ENCODE peak calls at places on chromosomes 13 and 19, in five cellular contexts. P is mucosa of descending colon, H is stomach, N is adrenal gland, L is breast epithelium. O is an unnamed sample.
A peak's percentile ranks its signal among the peaks of the same experiment; 100 is the strongest.

GRCh38 chr13:32051156-32051555 is 19.6 kb downstream of the FRY start:
- DNase-seq in P (no peak), H (no peak), N (no peak), L (no peak), O (no peak)

GRCh38 chr13:62387642-62388041 is 972.0 kb upstream of the PCDH20 start:
- DNase-seq in P (no peak), H (no peak), N (no peak), L (no peak), O (no peak)

GRCh38 chr13:25032160-25032559 is 63.8 kb upstream of the PABPC3 start:
- DNase-seq in P (no peak), H (no peak), N (no peak), L (no peak), O (no peak)

GRCh38 chr13:25372275-25373081 is 704 bp downstream of the ATP8A2 start:
- DNase-seq in P (no peak), H (no peak), N (no peak), L (no peak), O (no peak)

GRCh38 chr13:113406321-113407102 is 42.6 kb upstream of the GRTP1 start:
- DNase-seq in P (no peak), H (no peak), N (no peak), L (no peak), O (no peak)

GRCh38 chr19:3204646-3205275 is 19.0 kb downstream of the NCLN start:
- DNase-seq in P (no peak), H (no peak), N (no peak), L (no peak), O (no peak)

GRCh38 chr19:6204866-6205723 is 69.6 kb downstream of the ACSBG2 start:
- DNase-seq in P (no peak), H (no peak), N (no peak), L (no peak), O (no peak)

GRCh38 chr19:8377598-8377997 is 12.6 kb upstream of the RAB11B start:
- DNase-seq in P (no peak), H (no peak), N (no peak), L (no peak), O (no peak)

GRCh38 chr19:3609779-3610719 is 3.4 kb upstream of the TBXA2R start:
- DNase-seq in P (no peak), H (no peak), N (no peak), L (no peak), O (no peak)

GRCh38 chr13:43469791-43470190 is 317.0 kb downstream of the ENOX1 start:
- DNase-seq in P (no peak), H (no peak), N (no peak), L (no peak), O (no peak)

GRCh38 chr13:103883152-103883551 is 816.9 kb upstream of the SLC10A2 start:
- DNase-seq in P (peak; percentile 56), H (peak; percentile 68), N (peak; percentile 89), L (peak; percentile 87), O (peak; percentile 33)

GRCh38 chr13:32669030-32669646 is 82.9 kb downstream of the PDS5B start:
- DNase-seq in P (no peak), H (no peak), N (no peak), L (no peak), O (no peak)

GRCh38 chr13:84192125-84192524 is 309.9 kb upstream of the SLITRK1 start:
- DNase-seq in P (no peak), H (no peak), N (no peak), L (no peak), O (no peak)

GRCh38 chr19:54521022-54521859 is 18.6 kb downstream of the LAIR2 start:
- DNase-seq in P (no peak), H (no peak), N (no peak), L (no peak), O (no peak)

GRCh38 chr19:13987101-13987890 is 18.8 kb downstream of the RFX1 start:
- DNase-seq in P (no peak), H (peak; percentile 45), N (peak; percentile 71), L (no peak), O (no peak)

GRCh38 chr19:10864538-10864899 is 6.8 kb upstream of the CARM1 start:
- DNase-seq in P (peak; percentile 86), H (peak; percentile 90), N (peak; percentile 87), L (peak; percentile 64), O (peak; percentile 92)

GRCh38 chr13:21013682-21014038 is 47.7 kb downstream of the LATS2 start:
- DNase-seq in P (no peak), H (no peak), N (no peak), L (no peak), O (no peak)

GRCh38 chr19:2095338-2095938 is 688 bp downstream of the MOB3A start:
- DNase-seq in P (peak; percentile 77), H (no peak), N (no peak), L (no peak), O (no peak)

GRCh38 chr13:27226991-27227390 is 24.4 kb upstream of the RPL21 start:
- DNase-seq in P (no peak), H (no peak), N (no peak), L (no peak), O (no peak)

GRCh38 chr13:106464076-106464475 is 71.4 kb downstream of the EFNB2 start:
- DNase-seq in P (no peak), H (no peak), N (no peak), L (no peak), O (no peak)

GRCh38 chr19:10929402-10929794 is 787 bp downstream of the TIMM29 start:
- DNase-seq in P (no peak), H (no peak), N (no peak), L (no peak), O (peak; percentile 43)

GRCh38 chr13:73536865-73537264 is 478.1 kb downstream of the KLF5 start:
- DNase-seq in P (no peak), H (no peak), N (no peak), L (no peak), O (no peak)

GRCh38 chr13:30552567-30552966 is 65.2 kb upstream of the USPL1 start:
- DNase-seq in P (no peak), H (no peak), N (no peak), L (no peak), O (no peak)

GRCh38 chr19:38669532-38669931 is 22.1 kb downstream of the ACTN4 start:
- DNase-seq in P (no peak), H (no peak), N (no peak), L (no peak), O (no peak)

GRCh38 chr13:34942732-34943674 is 933 bp downstream of the NBEA start:
- DNase-seq in P (peak; percentile 50), H (peak; percentile 44), N (peak; percentile 49), L (no peak), O (peak; percentile 27)

GRCh38 chr13:43298799-43299198 is 275.4 kb downstream of the DNAJC15 start:
- DNase-seq in P (no peak), H (no peak), N (no peak), L (no peak), O (no peak)

GRCh38 chr13:39232999-39233398 is 194.7 kb downstream of the NHLRC3 start:
- DNase-seq in P (no peak), H (no peak), N (no peak), L (no peak), O (no peak)

GRCh38 chr13:39232401-39232980 is 194.2 kb downstream of the NHLRC3 start:
- DNase-seq in P (no peak), H (no peak), N (no peak), L (no peak), O (no peak)
- H3K4me1 ChIP-seq in P (no peaks in the 10 kb centered on the region), H (no peaks in the 10 kb centered on the region), N (no peaks in the 10 kb centered on the region), L (no peaks in the 10 kb centered on the region), O (no peaks in the 10 kb centered on the region)

GRCh38 chr19:31418692-31419430 is 69.6 kb upstream of the TSHZ3 start:
- DNase-seq in P (no peak), H (no peak), N (no peak), L (no peak), O (no peak)
- H3K4me1 ChIP-seq in P (no peaks in the 10 kb centered on the region), H (no peaks in the 10 kb centered on the region), N (no peaks in the 10 kb centered on the region), L (no peaks in the 10 kb centered on the region), O (no peaks in the 10 kb centered on the region)

GRCh38 chr19:34278783-34279182 is 24.4 kb downstream of the GARRE1 start:
- DNase-seq in P (no peak), H (no peak), N (no peak), L (no peak), O (no peak)
- H3K4me1 ChIP-seq in P (no peaks in the 10 kb centered on the region), H (peaks cover 4% of the 10 kb centered on the region), N (no peaks in the 10 kb centered on the region), L (no peaks in the 10 kb centered on the region), O (no peaks in the 10 kb centered on the region)

DNA sequence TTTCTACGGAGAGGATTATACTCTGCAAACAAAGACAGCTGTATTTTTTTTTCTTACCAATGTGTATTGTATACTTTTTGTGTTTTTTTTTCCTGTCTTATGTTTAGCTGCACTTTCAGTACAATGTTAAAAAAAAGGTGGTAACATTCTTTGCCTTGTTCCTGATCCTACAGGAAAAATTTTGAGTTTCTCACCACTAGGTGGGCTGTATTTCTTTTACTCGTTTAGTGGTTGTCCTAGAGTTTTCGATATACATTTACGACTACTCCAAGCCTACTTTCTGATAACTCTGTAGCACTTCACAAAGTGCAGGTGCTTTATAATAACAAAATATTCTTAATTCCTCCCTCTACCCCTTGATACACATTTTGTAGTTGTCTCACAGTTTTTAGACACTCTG is 652.2 kb downstream of the UQCRFS1 start:
- DNase-seq in P (no peak), H (no peak), N (no peak), L (no peak), O (no peak)
- H3K4me1 ChIP-seq in P (no peaks in the 10 kb centered on the region), H (no peaks in the 10 kb centered on the region), N (no peaks in the 10 kb centered on the region), L (no peaks in the 10 kb centered on the region), O (no peaks in the 10 kb centered on the region)

GRCh38 chr19:15296841-15297415 is 35.4 kb downstream of the BRD4 start:
- DNase-seq in P (no peak), H (no peak), N (peak; percentile 10), L (no peak), O (no peak)
- H3K4me1 ChIP-seq in P (peaks cover 68% of the 10 kb centered on the region), H (peaks cover 83% of the 10 kb centered on the region), N (peaks cover 43% of the 10 kb centered on the region), L (peaks cover 27% of the 10 kb centered on the region), O (peaks cover 22% of the 10 kb centered on the region)

DNA sequence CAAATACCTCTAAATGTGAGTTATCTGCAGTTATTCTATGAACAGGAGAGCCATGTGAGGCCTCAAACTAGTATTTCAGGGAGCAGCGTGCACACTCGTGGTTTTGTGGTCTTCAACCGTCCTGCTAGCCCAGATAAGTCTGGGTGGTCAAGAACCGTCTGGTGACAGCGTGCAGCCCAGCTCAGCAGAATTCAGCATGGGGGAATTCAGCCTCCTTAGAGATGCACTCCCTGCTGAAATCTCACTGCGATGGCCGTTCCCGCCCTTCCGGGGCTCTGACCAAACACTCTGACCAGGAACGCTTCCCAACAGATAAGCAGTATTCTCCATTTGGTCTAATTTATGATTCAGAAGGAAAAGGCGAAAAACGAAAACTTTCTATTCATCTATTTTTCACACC is 3.1 kb downstream of the ANKRD27 start:
- DNase-seq in P (no peak), H (no peak), N (no peak), L (no peak), O (no peak)
- H3K4me1 ChIP-seq in P (peaks cover 29% of the 10 kb centered on the region), H (peaks cover 34% of the 10 kb centered on the region), N (peaks cover 11% of the 10 kb centered on the region), L (peaks cover 3% of the 10 kb centered on the region), O (peaks cover 22% of the 10 kb centered on the region)

GRCh38 chr13:48156466-48156865 is 61.6 kb upstream of the MED4 start:
- DNase-seq in P (peak; percentile 76), H (peak; percentile 30), N (no peak), L (no peak), O (peak; percentile 42)
- H3K4me1 ChIP-seq in P (no peaks in the 10 kb centered on the region), H (no peaks in the 10 kb centered on the region), N (no peaks in the 10 kb centered on the region), L (no peaks in the 10 kb centered on the region), O (no peaks in the 10 kb centered on the region)